ENCODE peak calls at places on chromosomes 7 and 10, in five cellular contexts. K, P, D, Y and Q are unnamed samples.
A peak's percentile ranks its signal among the peaks of the same experiment; 100 is the strongest.

GRCh38 chr7:124497209-124497608 is 268.4 kb downstream of the GPR37 start:
- DNase-seq in K (no peak), P (no peak), D (no peak), Y (no peak), Q (no peak)

GRCh38 chr10:15068802-15069201 is 19.8 kb downstream of the ACBD7 start:
- DNase-seq in K (no peak), P (no peak), D (no peak), Y (peak; percentile 54), Q (no peak)

GRCh38 chr7:11212816-11213215 is 239.1 kb downstream of the PHF14 start:
- DNase-seq in K (no peak), P (peak; percentile 34), D (no peak), Y (peak; percentile 16), Q (no peak)

GRCh38 chr7:105622114-105622731 is 40.9 kb upstream of the EFCAB10 start:
- DNase-seq in K (no peak), P (no peak), D (no peak), Y (no peak), Q (no peak)

GRCh38 chr10:132847416-132847777 is 61.5 kb upstream of the NKX6-2 start:
- DNase-seq in K (no peak), P (no peak), D (no peak), Y (no peak), Q (no peak)

GRCh38 chr10:131982185-131982756 is 548 bp upstream of the BNIP3 start:
- DNase-seq in K (no peak), P (no peak), D (no peak), Y (no peak), Q (no peak)

GRCh38 chr7:150803161-150803860 is 2.7 kb downstream of the TMEM176A start:
- DNase-seq in K (peak; percentile 66), P (no peak), D (no peak), Y (no peak), Q (peak; percentile 18)

GRCh38 chr7:77330169-77330882 is 85.8 kb downstream of the GSAP start:
- DNase-seq in K (peak; percentile 97), P (no peak), D (peak; percentile 46), Y (peak; percentile 77), Q (peak; percentile 85)

GRCh38 chr7:30840176-30841024 is 69.2 kb downstream of the MINDY4 start:
- DNase-seq in K (no peak), P (no peak), D (no peak), Y (no peak), Q (no peak)

GRCh38 chr10:14909101-14909500 is 30.4 kb downstream of the SUV39H2 start:
- DNase-seq in K (no peak), P (no peak), D (no peak), Y (no peak), Q (no peak)

GRCh38 chr10:93060887-93061593 is 442 bp downstream of the CYP26C1 start:
- DNase-seq in K (no peak), P (no peak), D (no peak), Y (no peak), Q (no peak)

GRCh38 chr10:116879817-116880216 is 30.5 kb downstream of the ENO4 start:
- DNase-seq in K (no peak), P (no peak), D (no peak), Y (no peak), Q (no peak)

GRCh38 chr10:124592736-124593430 is 131.3 kb downstream of the LHPP start:
- DNase-seq in K (no peak), P (no peak), D (no peak), Y (no peak), Q (no peak)

GRCh38 chr7:22442887-22443369 is 57.1 kb downstream of the STEAP1B start:
- DNase-seq in K (no peak), P (no peak), D (no peak), Y (peak; percentile 17), Q (no peak)

GRCh38 chr7:108094933-108095710 is 35.0 kb downstream of the LAMB4 start:
- DNase-seq in K (peak; percentile 64), P (peak; percentile 81), D (no peak), Y (peak; percentile 91), Q (no peak)